ENCODE peak calls at places on chromosomes 11 and 22, in nine cellular contexts. V is K562, B is adrenal gland, G is HCT116, M is spleen, D is upper lobe of left lung, T is tibial nerve, H is endothelial cell of umbilical vein, K is Peyer's patch. E is an unnamed sample.

GRCh38 chr11:61923166-61924015 is 6.0 kb upstream of the RAB3IL1 start:
- DNase-seq in K (peak; percentile 74), V (peak; percentile 88), T (peak; percentile 79), G (no peak), D (peak; percentile 58), H (no peak), M (no peak), B (peak; percentile 82), E (peak; percentile 83)

GRCh38 chr11:47966621-47967020 is 13.7 kb upstream of the PTPRJ start:
- DNase-seq in M (no peak), V (no peak), K (no peak), G (no peak), B (no peak), T (no peak), D (no peak), H (no peak), E (no peak)

GRCh38 chr11:114762437-114762836 is 84.1 kb downstream of the NXPE2 start:
- DNase-seq in H (peak; percentile 47), B (peak; percentile 53), K (peak; percentile 80), D (peak; percentile 45), M (no peak), V (peak; percentile 59), G (no peak), T (peak; percentile 44), E (peak; percentile 55)

GRCh38 chr22:37183432-37184379 is 4.3 kb downstream of the C1QTNF6 start:
- DNase-seq in B (no peak), G (no peak), D (no peak), M (peak; percentile 71), V (no peak), H (no peak), T (no peak), K (peak; percentile 45), E (no peak)

GRCh38 chr11:72238040-72238450 is 5.9 kb downstream of the PHOX2A start:
- DNase-seq in V (peak; percentile 64), M (peak; percentile 81), H (peak; percentile 51), B (peak; percentile 68), K (peak; percentile 74), D (peak; percentile 82), T (no peak), G (peak; percentile 44), E (peak; percentile 61)

GRCh38 chr22:30117256-30117655 is 37.0 kb downstream of the HORMAD2 start:
- DNase-seq in D (no peak), V (no peak), B (no peak), G (no peak), K (no peak), M (no peak), T (no peak), H (no peak), E (no peak)

GRCh38 chr11:82765466-82766034 is 31.9 kb upstream of the FAM181B start:
- DNase-seq in D (no peak), B (no peak), T (no peak), K (peak; percentile 51), V (peak; percentile 48), G (no peak), H (no peak), M (no peak), E (no peak)

GRCh38 chr22:41933411-41934177 is 7.0 kb upstream of the TNFRSF13C start:
- DNase-seq in H (no peak), B (no peak), D (no peak), V (no peak), M (peak; percentile 78), K (peak; percentile 66), T (no peak), G (no peak), E (no peak)

GRCh38 chr22:20080776-20081654 is 974 bp downstream of the DGCR8 start:
- DNase-seq in H (peak; percentile 63), B (no peak), D (peak; percentile 32), M (peak; percentile 79), V (peak; percentile 89), T (no peak), G (no peak), K (no peak), E (peak; percentile 51)

GRCh38 chr11:102341844-102342318 is 5.1 kb upstream of the BIRC2 start:
- DNase-seq in T (peak; percentile 57), G (peak; percentile 89), H (peak; percentile 86), B (peak; percentile 78), K (peak; percentile 91), D (peak; percentile 76), M (no peak), V (peak; percentile 96), E (peak; percentile 79)

GRCh38 chr11:44785856-44786606 is 59.3 kb downstream of the TSPAN18 start:
- DNase-seq in D (no peak), H (no peak), B (no peak), V (no peak), M (peak; percentile 51), G (no peak), T (no peak), K (no peak), E (no peak)

GRCh38 chr11:2540521-2541320 is 95.9 kb downstream of the KCNQ1 start:
- DNase-seq in D (no peak), B (peak; percentile 13), G (no peak), V (no peak), H (no peak), K (peak; percentile 27), M (peak; percentile 53), T (no peak), E (peak; percentile 8)

GRCh38 chr11:4699697-4700435 is 2.2 kb upstream of the OR51E2 start:
- DNase-seq in V (no peak), D (no peak), B (no peak), K (no peak), T (no peak), H (no peak), G (no peak), M (no peak), E (no peak)

GRCh38 chr11:131486937-131487336 is 116.5 kb downstream of the NTM start:
- DNase-seq in B (no peak), D (no peak), T (no peak), K (no peak), H (no peak), V (no peak), M (no peak), G (no peak), E (no peak)

GRCh38 chr22:43118953-43119458 is 8.5 kb downstream of the BIK start:
- DNase-seq in H (no peak), M (no peak), B (no peak), K (peak; percentile 69), V (no peak), T (no peak), D (no peak), G (no peak), E (no peak)

GRCh38 chr22:39021552-39022250 is 774 bp downstream of the APOBEC3D start:
- DNase-seq in B (no peak), K (no peak), V (no peak), D (no peak), M (no peak), G (no peak), T (no peak), H (no peak), E (no peak)

DNA sequence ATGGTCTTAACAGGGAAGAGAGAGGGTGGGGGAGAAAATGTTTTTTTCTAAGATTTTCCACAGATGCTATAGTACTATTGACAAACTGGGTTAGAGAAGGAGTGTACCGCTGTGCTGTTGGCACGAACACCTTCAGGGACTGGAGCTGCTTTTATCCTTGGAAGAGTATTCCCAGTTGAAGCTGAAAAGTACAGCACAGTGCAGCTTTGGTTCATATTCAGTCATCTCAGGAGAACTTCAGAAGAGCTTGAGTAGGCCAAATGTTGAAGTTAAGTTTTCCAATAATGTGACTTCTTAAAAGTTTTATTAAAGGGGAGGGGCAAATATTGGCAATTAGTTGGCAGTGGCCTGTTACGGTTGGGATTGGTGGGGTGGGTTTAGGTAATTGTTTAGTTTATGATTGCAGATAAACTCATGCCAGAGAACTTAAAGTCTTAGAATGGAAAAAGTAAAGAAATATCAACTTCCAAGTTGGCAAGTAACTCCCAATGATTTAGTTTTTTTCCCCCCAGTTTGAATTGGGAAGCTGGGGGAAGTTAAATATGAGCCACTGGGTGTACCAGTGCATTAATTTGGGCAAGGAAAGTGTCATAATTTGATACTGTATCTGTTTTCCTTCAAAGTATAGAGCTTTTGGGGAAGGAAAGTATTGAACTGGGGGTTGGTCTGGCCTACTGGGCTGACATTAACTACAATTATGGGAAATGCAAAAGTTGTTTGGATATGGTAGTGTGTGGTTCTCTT is 2.9 kb downstream of the MALAT1 start:
- DNase-seq in D (no peak), G (no peak), B (no peak), V (peak; percentile 64), M (no peak), T (no peak), K (peak; percentile 41), H (peak; percentile 38), E (no peak)
- TF ChIP-seq POLR2A in D (peak; percentile 34), G (no peak), B (peak; percentile 48), V (peak; percentile 85), M (no peak), T (peak; percentile 30), K (no peak), H (peak; percentile 43), E (peak; percentile 67)

DNA sequence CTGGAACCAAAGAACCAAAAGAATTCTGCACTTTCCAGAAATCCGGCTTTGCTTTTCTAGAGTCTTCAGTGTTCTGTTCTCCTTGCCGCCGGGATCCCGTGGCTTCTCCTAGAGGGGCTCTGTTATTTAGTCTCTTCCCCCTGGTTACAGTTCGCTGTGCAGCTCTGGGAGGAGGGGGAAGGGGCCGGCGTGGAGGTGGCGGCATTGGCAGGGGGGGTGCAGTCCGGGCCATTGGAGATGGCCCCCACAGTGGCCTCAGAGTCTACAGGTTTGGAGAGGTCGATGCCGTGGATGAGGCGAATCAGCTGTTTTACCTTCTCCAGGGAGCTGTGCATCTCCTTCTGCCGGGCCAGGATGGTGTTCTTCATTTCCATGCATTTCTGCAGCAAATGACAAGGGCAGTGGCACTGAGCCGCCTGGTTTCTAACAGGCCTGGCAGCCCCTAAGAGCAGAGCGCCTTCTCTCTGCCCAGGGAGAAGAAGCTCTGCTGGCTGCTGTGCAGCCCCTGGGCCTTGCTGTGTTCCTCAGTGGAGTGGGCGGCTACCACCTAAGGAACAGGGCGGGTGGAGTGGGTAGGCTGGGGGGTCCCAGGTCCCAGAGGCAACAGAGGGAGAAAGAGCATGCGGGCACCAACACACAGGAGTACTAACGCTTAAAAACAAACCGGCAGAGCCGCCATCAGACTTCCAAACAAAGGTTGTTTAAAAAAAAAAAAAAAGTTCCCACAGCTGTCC is 11.6 kb downstream of the LARGE2 start:
- DNase-seq in B (peak; percentile 11), M (peak; percentile 76), V (no peak), G (no peak), K (no peak), H (no peak), T (no peak), D (no peak), E (peak; percentile 10)
- H3K27ac ChIP-seq in B (no peak overlapping the region), M (peak overlapping the region; percentile 80), V (no peak overlapping the region), G (no peak overlapping the region), K (no peak overlapping the region), H (no peak overlapping the region), T (no peak overlapping the region), D (no peak overlapping the region), E (peak overlapping the region; percentile 45)

GRCh38 chr11:592918-593317 is 16.6 kb downstream of the PHRF1 start:
- DNase-seq in V (no peak), G (no peak), H (no peak), M (no peak), B (no peak), T (no peak), K (no peak), D (no peak), E (no peak)
- TF ChIP-seq POLR2A in V (no peak), G (no peak), H (no peak), M (no peak), B (no peak), T (no peak), K (no peak), D (no peak), E (no peak)

DNA sequence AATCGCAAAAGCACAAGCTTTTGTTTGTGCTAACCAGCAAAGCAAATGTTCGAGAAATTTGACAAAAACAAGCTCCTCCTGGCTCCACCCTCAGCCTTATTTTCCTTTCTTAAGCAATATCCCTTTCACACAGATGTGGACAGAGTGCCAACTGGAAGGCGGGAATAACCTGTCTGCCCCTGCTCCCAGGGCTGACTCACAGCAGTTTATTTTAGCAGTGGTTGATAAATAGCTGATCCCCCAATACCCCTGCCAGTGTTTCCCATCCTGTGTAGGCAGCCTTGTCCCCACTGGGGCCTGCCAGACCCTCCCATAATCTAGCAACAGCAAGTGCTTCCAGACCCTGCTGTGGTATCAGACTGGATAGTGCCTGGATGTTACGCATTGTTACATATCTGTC is 53.5 kb downstream of the PARVA start:
- DNase-seq in H (peak; percentile 96), T (peak; percentile 63), V (no peak), M (no peak), D (peak; percentile 70), B (no peak), G (no peak), K (peak; percentile 67), E (peak; percentile 68)
- H3K27ac ChIP-seq in H (no peak overlapping the region), T (peak overlapping the region; percentile 47), V (no peak overlapping the region), M (no peak overlapping the region), D (no peak overlapping the region), B (peak overlapping the region; percentile 55), G (no peak overlapping the region), K (peak overlapping the region; percentile 14), E (peak overlapping the region; percentile 60)

E was measured in body of pancreas.